ENCODE peak calls at places on chromosomes 5 and 9, in seven cellular contexts. X, Y, Q, W, Z, G and K are unnamed samples. For H3K79me1, the result is how much of the 10 kb centered on the place peaks cover.

GRCh38 chr9:132995121-132995420 is 16.6 kb downstream of the GFI1B start:
- DNase-seq in Q (no peak), G (no peak), Z (no peak), X (no peak), W (no peak), Y (no peak), K (no peak)

GRCh38 chr9:89278551-89278950 is 32.4 kb upstream of the CKS2 start:
- DNase-seq in G (no peak), X (no peak), W (no peak), Y (peak), Q (no peak), Z (no peak), K (no peak)

GRCh38 chr5:60540855-60541805 is 158.8 kb downstream of the DEPDC1B start:
- DNase-seq in Y (peak), W (peak), X (no peak), Z (no peak), Q (no peak), G (peak), K (no peak)

GRCh38 chr5:177427919-177428573 is 1.6 kb downstream of the GRK6 start:
- DNase-seq in Z (no peak), Y (no peak), W (no peak), Q (no peak), X (no peak), G (no peak), K (no peak)

GRCh38 chr9:134686896-134687295 is 45.3 kb downstream of the COL5A1 start:
- DNase-seq in W (no peak), X (no peak), G (no peak), Y (no peak), Z (no peak), Q (no peak), K (no peak)

GRCh38 chr5:90015584-90016018 is 394.0 kb downstream of the CETN3 start:
- DNase-seq in X (no peak), W (peak), G (peak), Y (peak), Z (no peak), Q (no peak), K (no peak)

GRCh38 chr5:14663734-14664269 is 716 bp upstream of the OTULIN start:
- DNase-seq in Q (no peak), X (no peak), Z (no peak), W (peak), G (no peak), Y (no peak), K (no peak)

GRCh38 chr5:179375236-179375685 is 30.0 kb upstream of the ADAMTS2 start:
- DNase-seq in G (no peak), Z (no peak), Q (no peak), W (peak), Y (no peak), X (peak), K (no peak)

GRCh38 chr5:81971086-81971693 is 633 bp upstream of the ATG10 start:
- DNase-seq in W (no peak), G (peak), X (no peak), Y (peak), Q (no peak), Z (no peak), K (peak)

GRCh38 chr5:39202594-39203290 is 16.6 kb downstream of the FYB1 start:
- DNase-seq in Y (no peak), X (no peak), W (no peak), Z (no peak), G (no peak), Q (no peak), K (no peak)

GRCh38 chr5:80885698-80886000 is 74.5 kb upstream of the RASGRF2 start:
- DNase-seq in Z (no peak), Y (no peak), W (peak), G (peak), X (no peak), Q (no peak), K (no peak)

GRCh38 chr5:174831985-174832384 is 107.6 kb downstream of the MSX2 start:
- DNase-seq in Q (no peak), W (peak), Y (no peak), X (no peak), Z (no peak), G (no peak), K (no peak)

GRCh38 chr9:104386425-104387069 is 117.5 kb upstream of the OR13F1 start:
- DNase-seq in W (peak), X (no peak), Y (peak), Q (peak), Z (no peak), G (peak), K (no peak)

GRCh38 chr5:150694638-150695037 is 6.2 kb downstream of the RBM22 start:
- DNase-seq in W (no peak), G (no peak), Q (no peak), Z (no peak), X (no peak), Y (peak), K (no peak)

GRCh38 chr9:69905291-69905690 is 84.7 kb downstream of the CFAP95 start:
- DNase-seq in Q (no peak), G (no peak), W (no peak), X (no peak), Z (no peak), Y (peak), K (no peak)

GRCh38 chr5:149141957-149142851 is 911 bp downstream of the ABLIM3 start:
- DNase-seq in W (no peak), Z (no peak), X (peak), Y (peak), G (peak), Q (peak), K (no peak)

GRCh38 chr9:129887210-129888084 is 52.2 kb downstream of the USP20 start:
- DNase-seq in G (peak), Z (no peak), X (no peak), Q (no peak), W (no peak), Y (peak), K (peak)

GRCh38 chr9:6911901-6912650 is 154.3 kb downstream of the KDM4C start:
- DNase-seq in X (no peak), W (no peak), Y (peak), Q (no peak), Z (no peak), G (no peak), K (no peak)

GRCh38 chr9:20065076-20065475 is 276.2 kb upstream of the SLC24A2 start:
- DNase-seq in Q (no peak), G (no peak), Z (no peak), W (no peak), Y (no peak), X (no peak), K (no peak)

GRCh38 chr5:139671096-139671841 is 23.1 kb downstream of the CXXC5 start:
- DNase-seq in W (no peak), G (peak), Q (no peak), Y (no peak), Z (no peak), X (no peak), K (no peak)

GRCh38 chr9:21688108-21689102 is 114.0 kb upstream of the MTAP start:
- DNase-seq in G (peak), Y (peak), Z (no peak), Q (no peak), W (no peak), X (no peak), K (no peak)

GRCh38 chr9:12464910-12465512 is 228.2 kb upstream of the TYRP1 start:
- DNase-seq in Y (peak), Q (peak), X (no peak), G (peak), W (peak), Z (no peak), K (peak)

GRCh38 chr9:101442248-101443136 is 6.9 kb upstream of the ALDOB start:
- DNase-seq in Z (no peak), Q (no peak), W (peak), Y (no peak), X (no peak), G (no peak), K (no peak)

GRCh38 chr5:12174734-12175133 is 270.5 kb upstream of the CTNND2 start:
- DNase-seq in Q (no peak), Y (no peak), G (no peak), Z (no peak), X (no peak), W (no peak), K (no peak)

GRCh38 chr9:90805006-90805993 is 3.7 kb downstream of the SYK start:
- DNase-seq in Z (no peak), G (peak), Y (no peak), Q (no peak), X (no peak), W (no peak), K (no peak)

DNA sequence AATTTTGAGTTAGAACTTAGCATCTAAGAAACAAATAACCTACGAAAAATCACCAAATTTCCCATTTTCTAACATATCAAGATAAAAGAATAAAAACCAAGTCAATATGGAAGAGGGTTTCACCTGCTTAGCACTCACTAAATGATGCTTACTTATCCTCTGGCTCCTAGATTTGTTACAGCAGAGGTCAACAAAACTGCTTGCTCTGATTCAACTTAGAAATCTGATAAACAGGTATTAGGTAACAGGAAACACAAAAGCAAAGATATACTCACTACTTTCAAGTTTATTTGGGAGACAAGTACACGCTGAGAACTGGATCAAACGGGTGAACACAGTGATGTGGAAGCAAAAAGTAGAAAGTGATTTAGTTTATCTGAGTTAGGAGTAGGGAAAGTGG is 235.7 kb upstream of the TARS1 start:
- DNase-seq in Q (no peak), X (no peak), Y (no peak), W (no peak), G (no peak), Z (no peak), K (no peak)
- H3K4ac ChIP-seq in Q (no peak), X (no peak), Y (no peak), W (no peak), G (no peak), Z (no peak), K (no peak)

GRCh38 chr9:14191512-14191911 is 122.4 kb downstream of the NFIB start:
- DNase-seq in X (no peak), Y (no peak), Q (no peak), G (no peak), Z (no peak), W (no peak), K (no peak)

GRCh38 chr9:14198544-14199510 is 115.1 kb downstream of the NFIB start:
- DNase-seq in Y (no peak), Z (no peak), Q (no peak), W (no peak), G (no peak), X (no peak), K (no peak)

GRCh38 chr9:14193338-14193980 is 120.5 kb downstream of the NFIB start:
- DNase-seq in Y (no peak), X (no peak), Q (no peak), W (no peak), Z (no peak), G (no peak), K (no peak)

GRCh38 chr9:14198049-14198448 is 115.9 kb downstream of the NFIB start:
- DNase-seq in Q (no peak), Y (no peak), X (no peak), Z (no peak), G (no peak), W (no peak), K (no peak)

GRCh38 chr9:14197459-14197858 is 116.5 kb downstream of the NFIB start:
- DNase-seq in Y (no peak), Z (no peak), W (no peak), X (no peak), G (no peak), Q (no peak), K (no peak)
- H3K79me1 ChIP-seq in Y (under half), Z (under half), W (under half), X (under half), G (under half), Q (under half), K (under half)

DNA sequence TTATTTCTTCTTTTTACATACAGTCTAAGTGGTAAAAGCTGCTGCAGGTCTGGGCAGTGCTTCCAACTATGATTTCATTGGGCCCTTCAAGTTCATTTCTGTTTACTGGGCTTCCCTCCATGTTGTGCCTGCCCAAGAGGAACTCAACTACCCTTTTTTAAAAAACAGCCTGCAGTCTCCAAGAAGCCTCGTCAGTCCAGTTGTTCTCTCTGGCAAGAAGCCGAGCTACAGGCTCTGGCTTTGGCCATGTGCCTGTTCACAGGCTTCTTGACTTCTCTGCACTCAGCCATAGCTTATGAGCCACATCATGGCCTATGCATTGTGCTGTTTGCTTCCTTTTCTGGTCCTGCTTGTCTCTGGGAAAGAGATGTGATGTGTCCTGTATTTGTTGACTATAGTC is 119.7 kb upstream of the PJA2 start:
- DNase-seq in Q (no peak), Y (peak), G (no peak), Z (no peak), W (no peak), X (no peak), K (no peak)
- H3K4ac ChIP-seq in Q (no peak), Y (no peak), G (no peak), Z (no peak), W (no peak), X (no peak), K (no peak)

GRCh38 chr5:169801324-169801777 is 164.3 kb downstream of the DOCK2 start:
- DNase-seq in Q (no peak), Y (peak), X (no peak), W (no peak), Z (no peak), G (peak), K (peak)
- H3K79me1 ChIP-seq in Q (under half), Y (under half), X (under half), W (under half), Z (under half), G (under half), K (under half)

GRCh38 chr5:73369283-73369682 is 79.3 kb downstream of the FOXD1 start:
- DNase-seq in W (no peak), Y (no peak), Q (no peak), G (no peak), X (no peak), Z (no peak), K (no peak)

GRCh38 chr5:73370076-73370475 is 78.5 kb downstream of the FOXD1 start:
- DNase-seq in Z (no peak), W (no peak), G (no peak), X (no peak), Q (no peak), Y (no peak), K (no peak)

GRCh38 chr5:73373814-73374510 is 74.6 kb downstream of the FOXD1 start:
- DNase-seq in X (no peak), G (no peak), Q (no peak), Y (no peak), W (no peak), Z (no peak), K (no peak)

GRCh38 chr5:73367650-73368049 is 80.9 kb downstream of the FOXD1 start:
- DNase-seq in W (no peak), Y (peak), X (no peak), Q (no peak), G (peak), Z (no peak), K (no peak)

GRCh38 chr5:73370620-73371583 is 77.7 kb downstream of the FOXD1 start:
- DNase-seq in Y (peak), W (peak), Q (no peak), X (no peak), Z (no peak), G (peak), K (peak)
- H3K4ac ChIP-seq in Y (peak), W (no peak), Q (no peak), X (no peak), Z (no peak), G (no peak), K (no peak)

GRCh38 chr9:10701906-10702305 is 89.1 kb upstream of the PTPRD start:
- DNase-seq in W (no peak), Q (no peak), X (no peak), Z (no peak), G (no peak), Y (no peak), K (no peak)

GRCh38 chr9:10703139-10703538 is 90.3 kb upstream of the PTPRD start:
- DNase-seq in G (no peak), W (no peak), Q (no peak), Y (no peak), X (no peak), Z (no peak), K (no peak)

GRCh38 chr9:10705383-10705782 is 92.6 kb upstream of the PTPRD start:
- DNase-seq in Y (no peak), X (no peak), Z (no peak), W (no peak), Q (no peak), G (no peak), K (no peak)

GRCh38 chr9:10704720-10705119 is 91.9 kb upstream of the PTPRD start:
- DNase-seq in Y (no peak), X (no peak), W (peak), Q (no peak), G (peak), Z (peak), K (no peak)

DNA sequence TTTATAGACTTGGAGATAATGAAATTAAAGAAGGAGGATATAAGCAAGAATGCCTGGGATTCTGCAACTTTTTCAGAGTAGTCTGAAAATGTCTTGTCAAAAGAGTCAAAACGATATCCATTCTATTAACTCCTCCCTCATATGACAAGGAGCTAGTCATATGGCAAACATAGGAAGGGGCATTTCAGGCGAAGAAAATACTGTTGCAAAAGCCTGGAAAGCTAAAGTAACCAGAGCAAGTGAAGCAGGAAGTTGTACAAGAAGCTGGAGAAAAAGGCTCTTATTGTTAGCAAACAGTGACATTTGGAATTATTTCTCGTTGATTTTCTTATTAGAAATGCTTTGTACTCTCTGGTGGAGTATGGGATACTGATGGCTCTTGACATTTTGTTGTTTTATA is 94.0 kb upstream of the PTPRD start:
- DNase-seq in G (no peak), Q (no peak), Y (no peak), X (no peak), W (no peak), Z (no peak), K (no peak)
- H3K79me1 ChIP-seq in G (under half), Q (under half), Y (under half), X (under half), W (under half), Z (under half), K (under half)

GRCh38 chr9:87089963-87090362 is 142.7 kb upstream of the GAS1 start:
- DNase-seq in W (no peak), Y (no peak), G (no peak), Q (no peak), X (no peak), Z (no peak), K (no peak)
- H3K4ac ChIP-seq in W (no peak), Y (no peak), G (no peak), Q (no peak), X (no peak), Z (no peak), K (no peak)

GRCh38 chr5:173075970-173076369 is 19.8 kb downstream of the CREBRF start:
- DNase-seq in Q (no peak), X (no peak), Y (no peak), G (no peak), W (no peak), Z (no peak), K (no peak)
- H3K79me1 ChIP-seq in Q (under half), X (under half), Y (under half), G (under half), W (under half), Z (under half), K (under half)

GRCh38 chr5:67028981-67029380 is 167.6 kb downstream of the CD180 start:
- DNase-seq in Q (no peak), Y (no peak), Z (no peak), G (no peak), W (no peak), X (no peak), K (no peak)
- H3K4ac ChIP-seq in Q (no peak), Y (no peak), Z (no peak), G (no peak), W (no peak), X (no peak), K (no peak)

DNA sequence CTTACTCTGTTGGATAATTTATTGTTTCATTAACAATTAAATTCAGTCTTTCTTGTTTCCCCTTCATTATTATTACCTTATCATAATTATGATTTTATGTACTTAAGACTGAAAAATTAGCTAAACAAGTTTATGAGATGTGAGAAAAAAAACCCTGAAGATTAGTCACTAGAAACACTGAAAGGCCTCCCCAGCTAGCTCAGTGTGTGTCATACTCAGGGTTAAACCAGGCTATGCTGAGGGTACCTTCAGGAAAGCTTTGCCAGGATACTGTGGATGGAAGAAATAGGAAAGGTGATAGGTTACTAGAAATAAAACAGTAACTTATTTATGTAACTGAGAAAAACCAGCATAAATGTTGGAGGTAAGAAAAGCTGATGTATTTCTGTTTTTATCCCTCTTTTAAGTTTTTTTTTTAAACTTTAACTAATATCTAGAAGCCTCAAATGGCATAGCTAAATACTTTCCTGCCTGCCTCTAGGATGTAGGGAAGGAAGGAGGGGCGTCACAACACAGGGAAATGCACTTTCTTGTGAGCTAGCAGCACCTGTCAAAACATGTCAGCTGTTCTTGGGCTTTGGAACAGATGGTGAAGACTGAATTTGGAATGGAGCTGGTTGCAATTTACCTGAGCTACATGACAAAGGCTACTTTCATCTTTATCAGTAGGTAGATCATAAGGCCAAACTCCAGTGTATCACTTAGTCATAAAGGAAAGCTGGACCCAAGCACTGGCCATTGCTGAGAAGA is 24.2 kb downstream of the NMRK1 start:
- DNase-seq in Y (peak), G (no peak), W (no peak), Z (no peak), X (no peak), Q (no peak), K (no peak)
- H3K79me1 ChIP-seq in Y (under half), G (under half), W (under half), Z (under half), X (under half), Q (under half), K (under half)